ENCODE peak calls at places on chromosomes 4 and X, in seven cellular contexts. H is HepG2, N is cardiac muscle cell, V is RWPE2, R is hepatocyte, S is heart left ventricle, Z is body of pancreas. Q is an unnamed sample. For H3K9me3, the result is how much of the 10 kb centered on the place peaks cover.

GRCh38 chr4:5365071-5366008 is 314.1 kb downstream of the STK32B start:
- DNase-seq in H (peak), N (no peak), V (peak), R (peak), S (no peak), Z (peak), Q (peak)

GRCh38 chr4:173189117-173189693 is 20.6 kb downstream of the GALNT7 start:
- DNase-seq in H (no peak), N (no peak), V (no peak), R (no peak), S (no peak), Z (no peak), Q (no peak)

GRCh38 chrX:10722804-10723364 is 102.5 kb upstream of the MID1 start:
- DNase-seq in H (no peak), N (peak), V (no peak), R (peak), S (peak), Z (peak), Q (peak)

GRCh38 chr4:15651682-15652081 is 3.5 kb downstream of the FBXL5 start:
- DNase-seq in H (no peak), N (no peak), V (no peak), R (no peak), S (no peak), Z (no peak), Q (no peak)

GRCh38 chr4:1459664-1460511 is 53.6 kb upstream of the NKX1-1 start:
- DNase-seq in H (no peak), N (no peak), V (no peak), R (no peak), S (no peak), Z (no peak), Q (no peak)

GRCh38 chr4:168711197-168712120 is 214.6 kb downstream of the PALLD start:
- DNase-seq in H (no peak), N (no peak), V (no peak), R (no peak), S (no peak), Z (no peak), Q (no peak)

GRCh38 chr4:3404546-3404945 is 37.2 kb upstream of the HGFAC start:
- DNase-seq in H (no peak), N (no peak), V (peak), R (no peak), S (no peak), Z (no peak), Q (no peak)

GRCh38 chr4:30956891-30957290 is 236.7 kb downstream of the PCDH7 start:
- DNase-seq in H (no peak), N (no peak), V (no peak), R (no peak), S (no peak), Z (no peak), Q (no peak)

GRCh38 chr4:159484049-159484448 is 381.2 kb downstream of the RAPGEF2 start:
- DNase-seq in H (no peak), N (no peak), V (no peak), R (no peak), S (no peak), Z (no peak), Q (no peak)

GRCh38 chr4:159487284-159487747 is 384.4 kb downstream of the RAPGEF2 start:
- DNase-seq in H (peak), N (peak), V (no peak), R (peak), S (peak), Z (peak), Q (no peak)

GRCh38 chr4:159481936-159482335 is 379.1 kb downstream of the RAPGEF2 start:
- DNase-seq in H (no peak), N (no peak), V (no peak), R (no peak), S (no peak), Z (no peak), Q (no peak)

GRCh38 chr4:159483110-159483509 is 380.2 kb downstream of the RAPGEF2 start:
- DNase-seq in H (no peak), N (no peak), V (no peak), R (no peak), S (no peak), Z (no peak), Q (no peak)

DNA sequence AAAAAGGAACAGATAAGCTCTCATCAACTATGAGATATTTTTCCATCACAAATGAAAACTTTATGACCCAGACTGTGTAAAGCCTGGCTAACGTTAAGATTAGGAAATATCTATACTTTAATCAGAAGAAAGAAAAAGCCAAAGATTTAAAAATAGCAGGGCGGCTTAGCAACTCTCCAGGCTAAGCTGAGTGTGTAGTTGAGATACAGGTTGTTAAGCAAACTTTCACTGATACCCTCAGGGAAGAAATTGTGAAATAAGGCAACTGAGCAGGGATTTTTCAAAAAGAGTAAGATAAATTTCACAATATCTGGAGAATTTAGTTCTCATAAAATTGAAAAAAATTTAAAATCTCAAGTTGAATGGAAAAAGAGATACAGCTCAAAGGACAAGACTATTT is 382.0 kb downstream of the RAPGEF2 start:
- DNase-seq in H (no peak), N (no peak), V (no peak), R (no peak), S (no peak), Z (no peak), Q (no peak)
- H3K27ac ChIP-seq in H (no peak), N (no peak), V (no peak), R (peak), S (no peak), Z (no peak), Q (no peak)

GRCh38 chr4:71857713-71858451 is 74.0 kb upstream of the GC start:
- DNase-seq in H (no peak), N (peak), V (no peak), R (peak), S (no peak), Z (peak), Q (peak)

GRCh38 chr4:71864380-71864779 is 80.5 kb upstream of the GC start:
- DNase-seq in H (no peak), N (no peak), V (no peak), R (no peak), S (no peak), Z (no peak), Q (no peak)

GRCh38 chr4:71862315-71862714 is 78.4 kb upstream of the GC start:
- DNase-seq in H (no peak), N (no peak), V (no peak), R (no peak), S (no peak), Z (no peak), Q (no peak)

GRCh38 chr4:71863457-71863856 is 79.6 kb upstream of the GC start:
- DNase-seq in H (no peak), N (no peak), V (no peak), R (no peak), S (no peak), Z (no peak), Q (no peak)

DNA sequence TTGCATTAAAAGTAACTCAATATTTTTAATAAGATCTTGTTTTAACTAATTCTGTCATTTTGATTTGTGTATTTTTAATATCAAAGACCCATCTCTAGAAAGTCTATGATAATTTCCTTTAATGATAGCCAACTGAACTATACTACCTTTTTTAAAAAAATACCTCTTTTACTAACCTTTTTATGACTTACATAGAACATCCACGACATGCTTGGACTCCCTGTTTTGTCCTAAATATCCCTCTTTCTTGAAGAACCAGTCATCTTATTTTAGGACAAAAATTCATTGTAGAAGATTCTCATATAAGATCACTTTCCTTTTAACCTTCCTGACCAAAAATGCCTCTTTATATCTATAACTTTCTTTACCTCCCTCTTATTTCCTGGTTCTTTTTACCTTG is 76.8 kb upstream of the GC start:
- DNase-seq in H (peak), N (peak), V (no peak), R (no peak), S (no peak), Z (no peak), Q (no peak)
- H3K9me3 ChIP-seq in H (half or more), N (under half), V (under half), R (under half), S (under half), Z (under half), Q (under half)

GRCh38 chrX:118727686-118728339 is 407 bp downstream of the IL13RA1 start:
- DNase-seq in H (peak), N (peak), V (no peak), R (peak), S (peak), Z (peak), Q (peak)
- H3K27ac ChIP-seq in H (peak), N (peak), V (peak), R (peak), S (peak), Z (peak), Q (peak)

DNA sequence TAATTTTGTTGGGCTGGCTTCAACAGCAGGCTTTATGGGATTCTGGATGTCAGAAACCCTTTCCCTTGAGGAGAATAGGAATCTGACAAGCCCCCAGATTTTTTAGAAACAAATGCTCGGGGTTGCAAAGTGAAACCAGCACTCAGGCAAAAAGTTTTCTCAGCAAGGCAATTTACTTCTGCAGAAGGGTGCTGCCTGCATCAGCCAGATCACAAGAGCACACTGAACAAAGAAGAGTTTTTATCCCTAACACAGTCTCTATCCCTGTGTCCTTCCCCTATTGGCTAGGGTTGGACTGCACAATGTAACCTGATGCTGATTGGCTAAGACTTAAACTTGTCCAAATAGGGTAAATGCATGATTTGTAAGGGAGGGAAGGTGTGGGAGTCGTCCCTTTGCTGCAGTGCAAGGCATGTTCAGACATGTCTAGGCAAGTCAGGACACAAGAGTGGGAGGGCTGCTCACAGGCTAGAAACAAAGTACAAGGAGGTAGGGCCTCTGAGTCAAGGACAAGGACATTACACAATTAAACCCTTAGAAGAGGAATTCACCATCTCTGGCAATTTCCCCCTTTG is 175.8 kb downstream of the CCNG2 start:
- DNase-seq in H (no peak), N (no peak), V (no peak), R (peak), S (no peak), Z (no peak), Q (no peak)
- H3K9me3 ChIP-seq in H (under half), N (under half), V (under half), R (under half), S (under half), Z (under half), Q (under half)

GRCh38 chrX:154401918-154402621 is 3.9 kb downstream of the RPL10 start:
- DNase-seq in H (no peak), N (no peak), V (no peak), R (peak), S (no peak), Z (no peak), Q (no peak)
- H3K27ac ChIP-seq in H (peak), N (no peak), V (peak), R (peak), S (no peak), Z (peak), Q (no peak)

GRCh38 chrX:152895121-152895520 is 2.7 kb upstream of the ZNF185 start:
- DNase-seq in H (no peak), N (no peak), V (no peak), R (no peak), S (no peak), Z (no peak), Q (no peak)

GRCh38 chrX:152892999-152893605 is 4.8 kb upstream of the ZNF185 start:
- DNase-seq in H (no peak), N (no peak), V (no peak), R (no peak), S (no peak), Z (no peak), Q (no peak)

GRCh38 chrX:152895724-152896420 is 2.0 kb upstream of the ZNF185 start:
- DNase-seq in H (no peak), N (no peak), V (peak), R (no peak), S (no peak), Z (no peak), Q (no peak)

GRCh38 chrX:152892499-152892898 is 5.4 kb upstream of the ZNF185 start:
- DNase-seq in H (no peak), N (no peak), V (no peak), R (no peak), S (no peak), Z (no peak), Q (no peak)

DNA sequence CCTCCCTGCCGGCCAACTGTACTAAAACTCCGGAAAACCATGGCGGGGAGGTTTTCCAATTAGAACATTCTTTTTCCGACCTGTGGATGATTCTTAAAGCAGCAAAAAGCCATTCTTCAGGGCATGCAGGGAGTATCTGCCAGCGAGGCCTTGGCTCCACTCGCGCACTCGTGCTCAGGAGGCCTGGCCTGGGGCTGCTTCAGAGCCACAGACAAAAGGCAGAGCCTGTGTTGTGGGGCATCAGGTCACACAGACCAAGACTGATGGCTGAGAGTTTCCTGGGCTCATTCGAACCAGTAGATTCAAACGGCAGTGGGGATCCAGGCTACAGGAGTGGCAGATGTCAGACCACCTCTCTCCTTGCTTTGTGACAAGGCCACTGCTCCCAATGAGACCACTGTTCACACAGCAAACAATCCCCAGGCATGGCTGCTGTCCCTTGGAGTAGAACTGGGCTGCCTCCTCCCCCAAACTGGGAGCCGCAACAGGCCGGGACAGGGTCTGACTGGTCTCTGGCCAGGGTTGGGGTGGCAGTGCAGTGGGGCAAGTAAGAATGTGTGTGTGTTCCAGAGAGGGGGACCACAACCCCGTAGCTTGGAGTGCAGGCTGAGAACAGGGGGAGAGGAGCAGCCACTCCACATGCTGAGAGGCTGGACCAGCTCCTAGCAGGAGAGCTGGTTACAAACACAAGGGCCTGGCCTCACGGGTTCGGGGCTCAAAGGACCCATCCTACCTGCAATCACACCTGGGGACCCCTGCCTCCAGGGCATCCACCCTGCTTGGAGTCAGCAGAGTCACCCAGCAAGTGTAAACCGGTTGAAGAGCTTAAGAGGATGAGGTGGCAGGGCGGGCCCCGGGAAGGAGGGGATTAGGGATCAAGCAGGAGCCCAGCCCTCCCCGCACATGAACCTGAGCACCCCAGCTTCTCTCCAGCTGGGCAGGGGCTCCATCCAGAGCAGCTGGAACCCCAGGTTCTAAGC is 3.9 kb upstream of the ZNF185 start:
- DNase-seq in H (no peak), N (no peak), V (no peak), R (no peak), S (no peak), Z (no peak), Q (no peak)
- H3K9me3 ChIP-seq in H (under half), N (under half), V (under half), R (under half), S (under half), Z (under half), Q (under half)

GRCh38 chrX:72020204-72020603 is 109.6 kb downstream of the NHSL2 start:
- DNase-seq in H (no peak), N (no peak), V (no peak), R (no peak), S (no peak), Z (peak), Q (peak)
- H3K27ac ChIP-seq in H (no peak), N (no peak), V (no peak), R (peak), S (no peak), Z (no peak), Q (peak)

Q was measured in lung.